ENCODE peak calls at places on chromosomes 2 and 18, in four cellular contexts. B is nephron progenitor cell, I is PC-3, H is suprapubic skin. Q is an unnamed sample.

GRCh38 chr18:55316615-55317184 is 271.3 kb downstream of the TCF4 start:
- DNase-seq in H (no peak), B (no peak), I (no peak), Q (no peak)

GRCh38 chr2:72040629-72041403 is 106.8 kb downstream of the CYP26B1 start:
- DNase-seq in H (no peak), B (no peak), I (peak), Q (no peak)

GRCh38 chr2:230668184-230668938 is 44.3 kb upstream of the CAB39 start:
- DNase-seq in H (no peak), I (no peak), B (peak), Q (no peak)

GRCh38 chr2:26754972-26755670 is 9.0 kb upstream of the SLC35F6 start:
- DNase-seq in H (no peak), B (no peak), I (peak), Q (no peak)

GRCh38 chr2:107358362-107358761 is 468.3 kb upstream of the RGPD4 start:
- DNase-seq in H (no peak), I (no peak), B (no peak), Q (no peak)

GRCh38 chr2:241989074-241989473 is 119.5 kb downstream of the RTP5 start:
- DNase-seq in H (peak), I (no peak), B (no peak), Q (no peak)

GRCh38 chr2:289362-290089 is 1.6 kb upstream of the ALKAL2 start:
- DNase-seq in I (peak), H (peak), B (peak), Q (peak)

GRCh38 chr2:96556441-96557330 is 20.1 kb downstream of the ARID5A start:
- DNase-seq in B (no peak), I (peak), H (no peak), Q (no peak)

GRCh38 chr2:219000569-219000960 is 7.3 kb upstream of the CRYBA2 start:
- DNase-seq in B (no peak), H (no peak), I (no peak), Q (no peak)

GRCh38 chr2:39243469-39244123 is at the start of gene CDKL4:
- DNase-seq in H (no peak), B (no peak), I (no peak), Q (no peak)

GRCh38 chr2:45607701-45608100 is 3.4 kb downstream of the SRBD1 start:
- DNase-seq in B (no peak), I (peak), H (no peak), Q (no peak)

GRCh38 chr2:130898553-130898952 is 61.8 kb downstream of the ARHGEF4 start:
- DNase-seq in I (no peak), H (no peak), B (no peak), Q (no peak)

GRCh38 chr2:201680743-201681142 is 17.7 kb downstream of the MPP4 start:
- DNase-seq in B (peak), I (peak), H (no peak), Q (peak)

GRCh38 chr18:7755753-7756475 is 188.8 kb downstream of the PTPRM start:
- DNase-seq in I (no peak), H (no peak), B (no peak), Q (no peak)

GRCh38 chr2:232321156-232321816 is 57.3 kb upstream of the ALPP start:
- DNase-seq in I (no peak), H (no peak), B (no peak), Q (no peak)

GRCh38 chr2:237281900-237282306 is 132.1 kb downstream of the COL6A3 start:
- DNase-seq in I (peak), H (no peak), B (no peak), Q (no peak)

GRCh38 chr18:78192044-78192443 is 787.6 kb upstream of the SALL3 start:
- DNase-seq in B (no peak), H (no peak), I (no peak), Q (no peak)

DNA sequence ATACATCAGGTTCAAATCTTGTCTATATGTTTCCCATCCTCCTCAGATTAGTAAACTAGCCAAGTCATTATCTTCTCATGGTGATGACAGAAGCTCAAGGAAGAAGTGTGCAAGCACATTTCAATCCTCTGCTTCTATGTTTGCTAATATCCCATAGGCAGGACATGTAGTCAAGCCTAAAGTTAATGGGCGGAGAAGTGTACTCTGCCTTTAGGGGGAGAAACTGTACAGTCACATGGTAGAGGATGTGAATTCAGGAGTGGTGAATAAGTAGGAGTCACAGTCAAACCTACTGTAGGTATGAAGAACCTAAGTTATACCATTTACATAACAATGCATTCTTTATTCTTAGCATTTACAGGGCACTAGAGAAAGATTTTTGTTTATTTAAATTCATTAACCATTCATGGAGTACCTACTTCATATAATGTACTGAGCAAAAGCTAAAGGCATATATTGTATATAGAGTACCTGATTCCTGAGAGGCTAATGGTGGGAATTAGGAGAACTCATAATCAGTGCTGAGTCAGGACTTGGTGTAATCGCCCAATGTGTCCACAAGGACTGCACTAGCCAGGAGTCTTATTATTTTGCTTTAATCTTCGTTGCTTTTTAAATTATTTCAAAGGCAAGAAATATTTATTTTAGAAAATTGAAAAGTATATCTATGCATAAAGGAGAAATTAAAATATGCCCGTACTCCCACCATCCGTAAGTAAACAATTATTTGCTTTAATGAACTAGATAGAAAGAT is 394.3 kb upstream of the ETAA1 start:
- DNase-seq in B (no peak), H (no peak), I (no peak), Q (no peak)
- TF ChIP-seq CTCF in B (peak), H (no peak), I (no peak), Q (peak)

DNA sequence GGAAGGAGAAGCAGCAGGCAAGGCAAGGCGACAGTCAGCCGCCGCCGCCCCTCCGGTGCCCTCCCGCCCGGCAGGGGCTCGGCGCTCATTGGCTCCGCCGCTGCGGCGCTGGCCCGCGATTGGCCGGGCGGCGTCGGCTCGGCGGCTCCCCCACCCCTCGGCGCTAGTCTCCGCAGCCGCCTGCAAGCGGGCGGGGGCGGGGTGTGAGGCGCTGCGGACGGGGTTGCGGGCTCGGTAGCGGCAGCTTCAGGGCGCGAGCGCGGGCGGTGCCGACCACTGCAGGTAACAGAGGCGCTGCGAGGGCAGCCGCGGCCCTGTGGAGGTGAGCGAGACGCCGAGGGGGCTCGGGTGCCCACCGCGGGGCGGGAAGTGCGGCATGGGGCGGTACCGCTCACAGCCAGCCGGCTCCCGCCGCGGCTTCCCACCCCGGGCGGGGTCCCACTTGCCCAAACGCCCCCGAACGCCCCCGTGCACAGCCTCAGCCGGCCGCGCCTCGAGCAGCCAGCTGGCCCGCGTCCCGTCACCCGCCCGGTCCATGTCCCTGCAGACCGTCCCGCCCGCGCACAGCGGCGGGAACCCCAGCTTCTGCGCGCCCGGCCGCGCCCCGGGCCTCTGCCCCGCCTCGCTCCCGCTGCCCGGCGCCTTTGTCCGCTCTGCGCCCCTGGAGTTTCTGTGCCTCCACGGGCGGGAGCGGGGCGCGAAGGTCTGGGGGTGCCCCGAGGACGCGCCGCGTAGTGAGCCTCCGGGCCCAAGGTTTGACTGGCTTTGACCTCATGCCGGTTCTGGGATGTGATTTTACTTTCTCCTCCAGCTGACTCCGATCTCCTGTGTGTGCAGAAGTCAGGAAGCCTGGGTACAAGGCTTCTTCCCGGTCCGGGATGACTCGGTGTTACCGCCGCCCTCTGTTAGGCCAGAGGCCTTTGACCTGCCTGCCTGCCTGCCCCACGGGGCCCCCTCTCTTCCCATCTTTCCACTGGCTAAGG is at the start of gene SANBR:
- DNase-seq in B (peak), H (peak), I (peak), Q (peak)
- TF ChIP-seq CTCF in B (no peak), H (no peak), I (no peak), Q (no peak)

DNA sequence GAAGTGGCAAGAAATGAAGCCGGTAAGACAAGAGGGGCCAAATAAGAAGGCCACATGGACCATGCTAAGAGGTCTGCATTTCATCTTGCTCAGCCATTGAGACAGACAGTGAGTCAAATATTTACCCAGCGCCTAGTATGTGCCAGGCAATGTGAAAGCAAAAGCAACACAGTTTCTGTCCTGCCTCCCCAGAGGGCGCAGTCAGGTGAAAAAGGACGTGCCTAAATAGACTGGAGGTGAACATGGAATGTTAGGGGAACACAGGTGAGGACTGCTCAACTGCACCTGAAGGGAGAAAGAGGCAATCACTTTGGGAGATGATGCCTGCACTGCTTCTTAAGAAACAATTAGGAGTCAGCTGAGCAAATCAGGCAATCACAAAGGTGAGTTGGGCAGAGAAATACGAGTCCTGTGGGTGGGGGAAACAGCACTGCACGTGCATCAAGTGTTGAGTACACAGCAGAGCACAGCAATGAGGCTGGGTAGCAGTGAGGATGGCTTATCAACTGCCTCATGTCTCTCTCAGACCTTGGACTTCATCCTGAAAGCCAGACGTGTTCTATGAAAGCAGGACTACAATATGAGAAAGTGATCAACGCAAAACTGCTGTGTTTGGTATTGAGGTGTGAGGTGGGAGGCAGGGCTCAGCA is 218.3 kb upstream of the SMAD7 start:
- DNase-seq in I (no peak), B (no peak), H (no peak), Q (no peak)
- TF ChIP-seq CTCF in I (no peak), B (no peak), H (no peak), Q (no peak)

DNA sequence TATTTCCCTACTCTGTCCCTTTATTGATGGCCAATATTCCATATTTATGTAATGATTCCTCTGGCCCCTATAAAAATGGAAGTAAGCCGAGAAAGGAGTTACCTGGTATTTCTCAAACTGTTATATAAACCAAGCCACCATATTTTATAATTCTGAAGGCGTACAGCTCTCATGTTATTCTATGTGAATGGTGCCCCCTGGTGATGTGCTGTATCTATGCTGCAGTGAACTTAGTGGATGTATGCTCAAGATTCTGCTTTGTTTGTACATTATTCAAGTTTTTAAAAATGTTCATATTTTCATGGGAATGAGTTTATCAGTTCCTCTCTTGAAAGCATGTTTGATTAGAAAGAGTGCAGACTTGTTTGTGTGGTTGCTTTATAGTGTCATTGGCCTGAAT is 194.5 kb upstream of the LRRTM1 start:
- DNase-seq in I (peak), H (no peak), B (peak), Q (peak)
- TF ChIP-seq CTCF in I (peak), H (no peak), B (peak), Q (peak)

GRCh38 chr2:146108993-146109392 is 1589.1 kb upstream of the ZEB2 start:
- DNase-seq in H (no peak), B (no peak), I (peak), Q (no peak)
- TF ChIP-seq CTCF in H (no peak), B (no peak), I (no peak), Q (no peak)

DNA sequence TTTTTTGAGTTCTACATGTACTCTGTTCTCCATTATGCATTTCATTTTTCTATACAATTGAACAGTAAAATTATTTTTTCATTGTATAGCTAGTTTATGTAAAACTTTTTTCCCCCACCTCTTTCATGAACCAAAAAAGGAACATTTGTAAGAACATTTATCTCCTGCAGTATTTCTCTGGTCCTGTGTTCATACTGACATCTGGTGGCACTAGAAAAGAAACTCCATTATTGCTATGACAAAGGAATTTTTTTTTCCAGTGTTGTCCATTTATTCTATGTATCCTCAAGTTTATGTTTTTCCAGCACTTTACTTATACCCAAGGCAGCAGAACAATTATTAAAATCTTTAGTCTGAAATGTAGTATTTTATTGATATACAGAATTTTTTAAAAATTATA is 27.4 kb upstream of the CHAC2 start:
- DNase-seq in I (peak), H (no peak), B (no peak), Q (no peak)
- TF ChIP-seq CTCF in I (peak), H (peak), B (peak), Q (no peak)

GRCh38 chr2:102301867-102302362 is 9.4 kb upstream of the IL1RL1 start:
- DNase-seq in I (peak), B (peak), H (no peak), Q (no peak)
- TF ChIP-seq CTCF in I (peak), B (peak), H (peak), Q (no peak)